ENCODE peak calls at places on chromosomes 6 and 20, in eight cellular contexts. Y is activated naive CD8-positive, alpha-beta T cell treated with anti-CD3 and anti-CD28 coated beads, Interleukin-2, amount 50 U/mL, for 16 hours; N is left ventricle myocardium superior; M is T-helper 9 cell; V is AG20443; X is amniotic stem cell; F is RCC 7860; O is NCI-H1092. B is an unnamed sample.

GRCh38 chr6:135012764-135013163 is 41.9 kb downstream of the HBS1L start:
- DNase-seq in Y (no peak), N (no peak), M (no peak), V (peak), X (peak), F (no peak), O (no peak), B (no peak)

GRCh38 chr6:85775883-85776282 is 133.2 kb upstream of the SYNCRIP start:
- DNase-seq in Y (no peak), N (no peak), M (no peak), V (no peak), X (no peak), F (no peak), O (no peak), B (no peak)

GRCh38 chr20:51712501-51713212 is 55.5 kb downstream of the ATP9A start:
- DNase-seq in Y (no peak), N (no peak), M (no peak), V (peak), X (no peak), F (no peak), O (no peak), B (no peak)

GRCh38 chr6:163078712-163079111 is 335.8 kb upstream of the QKI start:
- DNase-seq in Y (no peak), N (no peak), M (no peak), V (no peak), X (no peak), F (no peak), O (no peak), B (no peak)

GRCh38 chr6:49342410-49342809 is 120.6 kb downstream of the MMUT start:
- DNase-seq in Y (no peak), N (no peak), M (no peak), V (no peak), X (no peak), F (no peak), O (no peak), B (peak)

GRCh38 chr6:30136570-30137286 is 788 bp downstream of the TRIM40 start:
- DNase-seq in Y (no peak), N (no peak), M (no peak), V (no peak), X (no peak), F (no peak), O (no peak), B (no peak)

GRCh38 chr20:31581391-31581790 is 23.7 kb upstream of the ID1 start:
- DNase-seq in Y (no peak), N (no peak), M (no peak), V (no peak), X (no peak), F (no peak), O (no peak), B (no peak)

GRCh38 chr20:58078741-58079522 is 149.5 kb downstream of the ANKRD60 start:
- DNase-seq in Y (no peak), N (no peak), M (no peak), V (peak), X (no peak), F (peak), O (no peak), B (no peak)

GRCh38 chr6:140201787-140202458 is 827.5 kb upstream of the CITED2 start:
- DNase-seq in Y (no peak), N (no peak), M (no peak), V (no peak), X (no peak), F (no peak), O (no peak), B (no peak)

GRCh38 chr6:153804755-153805330 is 234.2 kb upstream of the OPRM1 start:
- DNase-seq in Y (no peak), N (no peak), M (no peak), V (no peak), X (no peak), F (no peak), O (no peak), B (no peak)

GRCh38 chr6:727796-728195 is 34.9 kb upstream of the EXOC2 start:
- DNase-seq in Y (no peak), N (no peak), M (no peak), V (no peak), X (no peak), F (no peak), O (no peak), B (no peak)

GRCh38 chr6:108557494-108558371 is 3.0 kb upstream of the FOXO3 start:
- DNase-seq in Y (peak), N (peak), M (peak), V (peak), X (peak), F (peak), O (peak), B (peak)

GRCh38 chr6:116450185-116450710 is 10.9 kb upstream of the CALHM6 start:
- DNase-seq in Y (no peak), N (no peak), M (no peak), V (no peak), X (no peak), F (no peak), O (no peak), B (no peak)

GRCh38 chr6:132841967-132842366 is 27.6 kb downstream of the RPS12 start:
- DNase-seq in Y (no peak), N (no peak), M (no peak), V (no peak), X (no peak), F (no peak), O (no peak), B (no peak)

GRCh38 chr20:36861875-36862801 is 13.8 kb upstream of the TLDC2 start:
- DNase-seq in Y (no peak), N (peak), M (no peak), V (peak), X (peak), F (peak), O (peak), B (no peak)

GRCh38 chr6:43744490-43744889 is 25.5 kb upstream of the VEGFA start:
- DNase-seq in Y (no peak), N (no peak), M (no peak), V (no peak), X (no peak), F (no peak), O (no peak), B (no peak)

GRCh38 chr6:84353459-84354423 is 126.3 kb upstream of the CEP162 start:
- DNase-seq in Y (no peak), N (no peak), M (no peak), V (no peak), X (no peak), F (no peak), O (no peak), B (no peak)

GRCh38 chr6:129748212-129748900 is 38.4 kb upstream of the ARHGAP18 start:
- DNase-seq in Y (peak), N (peak), M (peak), V (no peak), X (no peak), F (peak), O (no peak), B (no peak)